ENCODE peak calls at places on chromosomes 12 and 14, in ten cellular contexts. A is left ventricle myocardium inferior, V is mammary epithelial cell, K is kidney epithelial cell, F is psoas muscle, E is adrenal gland, O is fibroblast of lung, N is astrocyte, S is tibial artery, C is sigmoid colon. X is an unnamed sample.

GRCh38 chr14:91415794-91416743 is 1.6 kb downstream of the CCDC88C start:
- DNase-seq in O (peak; percentile 14), K (peak; percentile 41), A (no peak), C (no peak), S (no peak), F (no peak), E (no peak), V (no peak), N (no peak), X (peak; percentile 88)

GRCh38 chr14:24425704-24426103 is 3.8 kb downstream of the CBLN3 start:
- DNase-seq in C (no peak), E (peak; percentile 54), F (no peak), S (no peak), N (peak; percentile 66), V (peak; percentile 77), A (no peak), K (no peak), O (peak; percentile 74), X (peak; percentile 92)

GRCh38 chr12:8936735-8937134 is 12.7 kb downstream of the M6PR start:
- DNase-seq in C (no peak), A (no peak), F (no peak), S (no peak), V (no peak), O (no peak), E (no peak), K (no peak), N (no peak), X (no peak)

GRCh38 chr12:124323771-124324530 is 29.1 kb downstream of the RFLNA start:
- DNase-seq in F (no peak), V (no peak), E (peak; percentile 72), N (peak; percentile 42), S (no peak), C (no peak), A (no peak), K (no peak), O (peak; percentile 37), X (no peak)

GRCh38 chr14:95829321-95829720 is 47.3 kb upstream of the TUNAR start:
- DNase-seq in A (no peak), N (no peak), C (no peak), O (no peak), S (no peak), V (no peak), E (no peak), K (no peak), F (no peak), X (no peak)

GRCh38 chr12:34604227-34604626 is 581.9 kb downstream of the ALG10 start:
- DNase-seq in E (no peak), V (no peak), K (no peak), A (no peak), N (no peak), F (no peak), O (no peak), C (no peak), S (no peak), X (no peak)

GRCh38 chr14:70073924-70074566 is 114.7 kb downstream of the SLC8A3 start:
- DNase-seq in V (peak; percentile 68), C (no peak), N (no peak), S (peak; percentile 43), E (peak; percentile 49), K (peak; percentile 16), A (no peak), O (peak; percentile 27), F (peak; percentile 43), X (peak; percentile 69)

GRCh38 chr14:41604793-41605534 is 1.7 kb upstream of the LRFN5 start:
- DNase-seq in O (peak; percentile 89), A (peak; percentile 48), C (peak; percentile 77), N (peak; percentile 81), V (no peak), E (peak; percentile 70), F (peak; percentile 35), S (no peak), K (no peak), X (no peak)

GRCh38 chr14:96078687-96079016 is 39.5 kb downstream of the C14orf132 start:
- DNase-seq in O (no peak), V (no peak), S (no peak), N (no peak), F (no peak), A (no peak), E (no peak), C (peak; percentile 40), K (no peak), X (no peak)

GRCh38 chr14:94936411-94936892 is 166.5 kb upstream of the GSC start:
- DNase-seq in O (peak; percentile 27), E (peak; percentile 86), A (peak; percentile 67), K (no peak), V (no peak), N (peak; percentile 3), S (peak; percentile 72), C (peak; percentile 94), F (peak; percentile 80), X (no peak)

GRCh38 chr12:130661501-130662255 is 54.4 kb downstream of the RIMBP2 start:
- DNase-seq in A (no peak), S (no peak), E (no peak), V (no peak), C (no peak), K (no peak), O (no peak), F (no peak), N (no peak), X (peak; percentile 12)

GRCh38 chr12:6465467-6466183 is 4.9 kb downstream of the VAMP1 start:
- DNase-seq in F (no peak), K (no peak), S (peak; percentile 64), A (no peak), O (peak; percentile 60), N (peak; percentile 41), C (no peak), V (peak; percentile 48), E (peak; percentile 48), X (peak; percentile 60)

GRCh38 chr12:6468283-6468575 is 2.2 kb downstream of the VAMP1 start:
- DNase-seq in A (no peak), O (peak; percentile 34), N (no peak), E (no peak), S (no peak), V (no peak), C (no peak), K (no peak), F (no peak), X (peak; percentile 69)

GRCh38 chr12:6464531-6464930 is 5.9 kb downstream of the VAMP1 start:
- DNase-seq in F (no peak), A (no peak), K (no peak), N (no peak), V (no peak), C (no peak), E (no peak), O (no peak), S (no peak), X (no peak)

GRCh38 chr12:6463858-6464257 is 6.6 kb downstream of the VAMP1 start:
- DNase-seq in F (no peak), O (no peak), A (no peak), K (no peak), E (no peak), N (no peak), V (no peak), C (no peak), S (no peak), X (no peak)

GRCh38 chr12:6466184-6466573 is 4.3 kb downstream of the VAMP1 start:
- DNase-seq in A (no peak), E (no peak), S (no peak), V (no peak), K (no peak), C (no peak), N (no peak), F (no peak), O (no peak), X (no peak)
- H3K36me3 ChIP-seq in A (peaks cover 50% of the 10 kb centered on the region), E (peaks cover 50% of the 10 kb centered on the region), S (peaks cover 33% of the 10 kb centered on the region), V (no peaks in the 10 kb centered on the region), K (peaks cover 2% of the 10 kb centered on the region), C (peaks cover 53% of the 10 kb centered on the region), N (peaks cover 18% of the 10 kb centered on the region), F (peaks cover 9% of the 10 kb centered on the region), O (peaks cover 23% of the 10 kb centered on the region), X (peaks cover 11% of the 10 kb centered on the region)

GRCh38 chr12:30461011-30461670 is 234.5 kb downstream of the IPO8 start:
- DNase-seq in O (peak; percentile 66), V (no peak), F (no peak), N (peak; percentile 56), K (no peak), C (no peak), E (no peak), S (no peak), A (no peak), X (no peak)

GRCh38 chr12:30463636-30464035 is 232.0 kb downstream of the IPO8 start:
- DNase-seq in C (no peak), O (no peak), F (no peak), V (no peak), E (no peak), K (no peak), A (no peak), S (no peak), N (no peak), X (no peak)

GRCh38 chr12:30458453-30458852 is 237.2 kb downstream of the IPO8 start:
- DNase-seq in E (no peak), A (no peak), O (no peak), N (no peak), F (no peak), V (no peak), K (no peak), S (no peak), C (no peak), X (no peak)

GRCh38 chr12:30462249-30462648 is 233.4 kb downstream of the IPO8 start:
- DNase-seq in K (no peak), C (no peak), S (no peak), V (no peak), N (no peak), F (no peak), E (no peak), A (no peak), O (no peak), X (no peak)

GRCh38 chr12:30457621-30458289 is 237.9 kb downstream of the IPO8 start:
- DNase-seq in F (no peak), S (no peak), E (peak; percentile 41), A (no peak), N (peak; percentile 67), K (peak; percentile 19), C (no peak), V (peak; percentile 71), O (peak; percentile 74), X (peak; percentile 89)
- TF ChIP-seq CTCF in F (no peak), S (no peak), E (peak; percentile 39), A (peak; percentile 47), N (peak; percentile 33), K (peak; percentile 26), C (no peak), V (peak; percentile 63), O (peak; percentile 56), X (peak; percentile 49)

DNA sequence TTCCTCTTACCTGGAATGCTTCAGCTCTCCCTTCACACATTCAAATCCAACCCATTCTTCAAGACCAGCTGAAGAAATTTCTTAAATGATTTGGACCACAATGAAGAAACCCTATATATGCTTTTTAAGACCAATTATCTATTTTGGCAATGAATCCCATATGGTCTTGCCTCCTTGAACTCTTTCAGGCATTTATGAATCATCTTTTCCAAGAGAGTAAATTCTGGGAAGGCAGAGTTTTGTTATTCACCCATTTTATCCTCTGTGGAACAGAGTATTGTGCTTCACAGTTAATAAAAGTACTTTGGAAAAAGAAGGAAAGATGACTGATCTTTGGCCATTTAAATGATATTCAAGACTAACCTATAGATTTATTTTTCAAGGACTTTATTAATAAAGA is 14.0 kb downstream of the GIT2 start:
- DNase-seq in C (no peak), O (peak; percentile 71), V (no peak), A (no peak), K (no peak), S (no peak), F (no peak), N (peak; percentile 64), E (no peak), X (no peak)
- H3K27me3 ChIP-seq in C (no peaks in the 10 kb centered on the region), O (no peaks in the 10 kb centered on the region), V (no peaks in the 10 kb centered on the region), A (no peaks in the 10 kb centered on the region), K (no peaks in the 10 kb centered on the region), S (no peaks in the 10 kb centered on the region), F (no peaks in the 10 kb centered on the region), N (no peaks in the 10 kb centered on the region), E (no peaks in the 10 kb centered on the region), X (no peaks in the 10 kb centered on the region)

GRCh38 chr12:38411947-38412346 is 95.4 kb downstream of the ALG10B start:
- DNase-seq in K (no peak), C (no peak), F (no peak), S (no peak), N (no peak), V (no peak), E (no peak), A (no peak), O (no peak), X (no peak)
- H3K36me3 ChIP-seq in K (no peaks in the 10 kb centered on the region), C (no peaks in the 10 kb centered on the region), F (no peaks in the 10 kb centered on the region), S (no peaks in the 10 kb centered on the region), N (no peaks in the 10 kb centered on the region), V (no peaks in the 10 kb centered on the region), E (no peaks in the 10 kb centered on the region), A (no peaks in the 10 kb centered on the region), O (no peaks in the 10 kb centered on the region), X (no peaks in the 10 kb centered on the region)

X was measured in bronchial epithelial cell.